ENCODE peak calls at places on chromosomes 6 and 20, in four cellular contexts. T is NCI-H510A treated with DMSO at 0.1 percent for 48 hours, Y is globus pallidus, X is D721Med. O is an unnamed sample.

GRCh38 chr6:19892250-19892649 is 55.1 kb downstream of the ID4 start:
- DNase-seq in X (no peak), Y (no peak), T (peak; percentile 81), O (peak; percentile 99)

GRCh38 chr6:107113460-107114212 is 1.7 kb downstream of the BEND3 start:
- DNase-seq in T (no peak), X (no peak), Y (peak; percentile 24), O (no peak)

GRCh38 chr6:168035661-168036616 is 38.5 kb downstream of the KIF25 start:
- DNase-seq in Y (no peak), T (peak; percentile 27), X (no peak), O (peak; percentile 73)

GRCh38 chr6:53669592-53669991 is 4.0 kb upstream of the KLHL31 start:
- DNase-seq in Y (no peak), T (no peak), X (no peak), O (no peak)

GRCh38 chr6:12170351-12171079 is 119.6 kb upstream of the EDN1 start:
- DNase-seq in X (no peak), T (no peak), Y (no peak), O (no peak)

GRCh38 chr6:110207652-110208051 is 27.4 kb downstream of the CDC40 start:
- DNase-seq in Y (no peak), T (no peak), X (no peak), O (no peak)

GRCh38 chr20:57973886-57974285 is 254.6 kb downstream of the ANKRD60 start:
- DNase-seq in T (no peak), X (no peak), Y (no peak), O (no peak)

GRCh38 chr6:115934829-115935228 is 125.9 kb downstream of the FRK start:
- DNase-seq in T (no peak), X (no peak), Y (no peak), O (no peak)

GRCh38 chr20:5973172-5973571 is 22.7 kb downstream of the MCM8 start:
- DNase-seq in T (no peak), Y (no peak), X (no peak), O (no peak)

GRCh38 chr6:157235600-157236039 is 87.7 kb downstream of the TMEM242 start:
- DNase-seq in X (no peak), T (no peak), Y (peak; percentile 42), O (no peak)

GRCh38 chr6:11672261-11672660 is 106.3 kb downstream of the ADTRP start:
- DNase-seq in X (no peak), Y (no peak), T (no peak), O (no peak)

O was measured in NCI-H2029 treated with DMSO at 0.1 percent for 48 hours.